ENCODE peak calls at places on chromosome 18, in six cellular contexts. L is astrocyte of the spinal cord, Q is AG10803, Y is fibroblast of mammary gland, G is BE2C, R is H1. Z is an unnamed sample.

GRCh38 chr18:60662491-60662890 is 289.9 kb upstream of the MC4R start:
- DNase-seq in L (no peak), Q (no peak), Y (no peak), G (no peak), R (no peak), Z (no peak)

GRCh38 chr18:49926076-49926745 is 112.9 kb upstream of the ACAA2 start:
- DNase-seq in L (no peak), Q (no peak), Y (peak), G (no peak), R (no peak), Z (no peak)

GRCh38 chr18:26190506-26190905 is 35.7 kb upstream of the TAF4B start:
- DNase-seq in L (no peak), Q (no peak), Y (no peak), G (no peak), R (no peak), Z (no peak)

GRCh38 chr18:27604583-27604982 is 419.5 kb upstream of the CHST9 start:
- DNase-seq in L (peak), Q (no peak), Y (peak), G (no peak), R (no peak), Z (no peak)

GRCh38 chr18:51227660-51228059 is 30.2 kb upstream of the MEX3C start:
- DNase-seq in L (no peak), Q (no peak), Y (no peak), G (no peak), R (no peak), Z (no peak)

GRCh38 chr18:21550510-21550970 is 50.0 kb downstream of the ESCO1 start:
- DNase-seq in L (no peak), Q (no peak), Y (no peak), G (no peak), R (no peak), Z (no peak)

GRCh38 chr18:858016-858415 is 46.0 kb upstream of the YES1 start:
- DNase-seq in L (no peak), Q (no peak), Y (no peak), G (no peak), R (no peak), Z (no peak)

GRCh38 chr18:62957885-62958472 is 242.6 kb downstream of the PHLPP1 start:
- DNase-seq in L (no peak), Q (peak), Y (peak), G (peak), R (peak), Z (peak)

GRCh38 chr18:70576281-70577022 is 287.6 kb downstream of the SOCS6 start:
- DNase-seq in L (no peak), Q (no peak), Y (no peak), G (no peak), R (no peak), Z (no peak)

GRCh38 chr18:70577023-70577420 is 288.2 kb downstream of the SOCS6 start:
- DNase-seq in L (no peak), Q (no peak), Y (no peak), G (no peak), R (no peak), Z (no peak)

DNA sequence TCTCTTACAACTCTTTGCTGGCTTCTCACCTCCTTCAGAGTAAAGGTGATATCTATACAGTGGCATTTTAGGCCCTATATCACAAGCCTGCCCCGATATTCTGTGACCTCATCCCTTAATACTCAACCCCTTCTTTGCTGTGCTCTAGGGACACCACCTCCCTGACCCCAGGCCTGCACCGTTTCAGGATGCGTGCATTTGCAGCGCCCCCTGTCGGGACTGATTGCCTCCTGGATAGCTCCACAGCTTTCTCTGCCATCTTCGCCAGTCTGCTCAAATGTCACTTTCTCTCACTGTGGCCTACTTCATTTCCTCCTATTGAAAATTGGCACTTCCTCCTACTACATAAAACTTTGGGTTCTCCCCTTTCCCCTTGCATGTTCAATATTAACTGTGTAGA is 289.6 kb downstream of the SOCS6 start:
- DNase-seq in L (no peak), Q (no peak), Y (no peak), G (no peak), R (peak), Z (peak)
- TF ChIP-seq CTCF in L (no peak), Q (no peak), Y (no peak), G (peak), R (no peak), Z (peak)

GRCh38 chr18:10442551-10442971 is 11.9 kb upstream of the APCDD1 start:
- DNase-seq in L (no peak), Q (peak), Y (no peak), G (no peak), R (no peak), Z (no peak)
- TF ChIP-seq CTCF in L (peak), Q (peak), Y (no peak), G (no peak), R (no peak), Z (no peak)

GRCh38 chr18:3923750-3924149 is 473.8 kb downstream of the TGIF1 start:
- DNase-seq in L (peak), Q (peak), Y (peak), G (no peak), R (no peak), Z (no peak)
- TF ChIP-seq CTCF in L (no peak), Q (no peak), Y (no peak), G (no peak), R (no peak), Z (no peak)

GRCh38 chr18:59621027-59621426 is 76.2 kb downstream of the CCBE1 start:
- DNase-seq in L (no peak), Q (no peak), Y (peak), G (no peak), R (peak), Z (no peak)

GRCh38 chr18:59623456-59624383 is 73.5 kb downstream of the CCBE1 start:
- DNase-seq in L (peak), Q (peak), Y (peak), G (no peak), R (no peak), Z (no peak)

GRCh38 chr18:59620381-59620780 is 76.8 kb downstream of the CCBE1 start:
- DNase-seq in L (no peak), Q (no peak), Y (no peak), G (no peak), R (no peak), Z (no peak)

GRCh38 chr18:59627414-59627813 is 69.8 kb downstream of the CCBE1 start:
- DNase-seq in L (no peak), Q (no peak), Y (no peak), G (no peak), R (no peak), Z (no peak)

GRCh38 chr18:59624384-59624760 is 72.9 kb downstream of the CCBE1 start:
- DNase-seq in L (no peak), Q (peak), Y (peak), G (no peak), R (no peak), Z (no peak)
- TF ChIP-seq CTCF in L (no peak), Q (no peak), Y (no peak), G (no peak), R (no peak), Z (no peak)

GRCh38 chr18:4126939-4127338 is 328.2 kb downstream of the DLGAP1 start:
- DNase-seq in L (no peak), Q (no peak), Y (no peak), G (no peak), R (no peak), Z (no peak)

GRCh38 chr18:4125246-4125938 is 329.7 kb downstream of the DLGAP1 start:
- DNase-seq in L (peak), Q (peak), Y (peak), G (no peak), R (no peak), Z (peak)

GRCh38 chr18:4125939-4126250 is 329.2 kb downstream of the DLGAP1 start:
- DNase-seq in L (no peak), Q (no peak), Y (no peak), G (no peak), R (no peak), Z (no peak)

GRCh38 chr18:4134691-4135090 is 320.4 kb downstream of the DLGAP1 start:
- DNase-seq in L (no peak), Q (no peak), Y (no peak), G (no peak), R (no peak), Z (no peak)

DNA sequence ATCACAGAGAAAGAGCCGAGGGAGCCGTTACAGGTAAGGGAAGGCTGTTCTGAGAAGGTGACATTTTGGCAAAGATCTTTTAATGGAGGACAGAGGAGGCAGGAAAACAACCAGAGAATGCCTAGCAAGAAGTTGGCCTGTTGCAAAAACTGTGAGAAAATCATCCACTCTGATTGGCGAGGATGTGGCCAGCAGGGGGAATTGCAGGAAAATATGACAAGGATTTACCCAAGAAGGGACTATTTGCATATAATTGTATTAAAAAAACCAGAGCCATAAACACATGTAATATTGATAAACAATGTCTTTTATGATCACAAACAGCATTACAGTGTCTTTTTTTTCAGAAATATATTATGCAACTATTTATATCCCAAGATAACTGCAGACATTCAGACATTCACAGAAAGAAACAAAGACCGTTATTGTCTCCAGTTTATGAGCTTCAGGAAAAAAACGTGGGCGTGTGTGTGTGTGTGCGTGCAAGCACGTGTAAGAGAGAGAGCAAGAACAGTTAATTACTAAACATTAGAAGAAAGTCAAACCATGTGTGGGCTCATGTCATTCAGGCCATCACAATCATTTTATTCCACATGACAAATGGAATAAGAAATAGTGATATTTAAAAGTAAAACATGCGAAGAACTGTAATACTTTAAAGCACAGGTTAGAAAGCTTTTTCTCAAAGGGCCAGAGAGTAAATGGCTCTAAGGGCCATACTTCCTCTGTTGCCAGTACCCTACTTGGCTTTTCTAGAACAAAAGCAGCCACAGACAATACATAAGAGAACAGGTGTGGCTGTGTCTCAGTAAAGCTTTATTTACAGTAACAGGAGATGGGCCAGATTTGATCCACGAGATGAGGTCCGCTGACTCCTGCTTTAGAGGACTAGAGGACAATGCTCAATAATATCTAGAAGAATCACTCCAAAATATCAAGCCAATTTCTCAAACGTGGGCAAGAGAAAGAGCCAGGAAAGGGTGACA is 324.1 kb downstream of the DLGAP1 start:
- DNase-seq in L (no peak), Q (no peak), Y (no peak), G (no peak), R (no peak), Z (no peak)
- TF ChIP-seq CTCF in L (no peak), Q (no peak), Y (no peak), G (no peak), R (no peak), Z (peak)

DNA sequence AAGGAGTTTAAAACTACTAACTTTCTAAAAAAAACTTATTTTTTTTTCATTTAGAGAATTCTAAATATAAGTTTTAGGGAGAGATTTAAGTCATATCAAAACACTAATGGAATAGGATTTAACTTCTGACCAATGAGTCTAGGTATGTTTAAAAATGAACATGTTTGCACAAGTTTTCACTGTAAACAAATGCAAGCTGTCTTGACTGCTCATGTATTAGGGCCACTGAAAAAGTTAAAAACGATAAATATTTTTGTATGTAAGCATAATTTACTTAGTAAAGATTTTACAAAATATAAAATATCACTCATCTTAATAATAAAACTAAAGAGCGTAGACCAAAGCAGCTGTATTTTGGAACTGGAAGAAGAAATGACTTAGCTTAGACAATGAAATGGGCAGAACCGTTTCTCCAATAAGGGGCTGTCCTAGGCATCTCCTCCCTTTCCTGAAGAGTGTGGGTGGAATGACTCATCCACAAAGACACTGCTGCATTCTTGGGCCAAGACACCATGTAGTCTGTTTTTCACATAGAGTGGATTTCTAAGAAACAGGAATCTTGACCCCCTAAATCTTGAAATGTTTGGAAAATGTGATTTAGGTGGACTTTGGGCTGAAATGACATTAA is 118.8 kb downstream of the MEP1B start:
- DNase-seq in L (peak), Q (peak), Y (peak), G (no peak), R (no peak), Z (no peak)
- TF ChIP-seq CTCF in L (no peak), Q (no peak), Y (no peak), G (no peak), R (no peak), Z (no peak)

GRCh38 chr18:55320399-55321255 is 267.4 kb downstream of the TCF4 start:
- DNase-seq in L (peak), Q (peak), Y (peak), G (no peak), R (no peak), Z (no peak)

GRCh38 chr18:55321268-55322175 is 266.5 kb downstream of the TCF4 start:
- DNase-seq in L (peak), Q (peak), Y (peak), G (peak), R (peak), Z (peak)

GRCh38 chr18:55324166-55324565 is 263.8 kb downstream of the TCF4 start:
- DNase-seq in L (no peak), Q (no peak), Y (no peak), G (no peak), R (no peak), Z (no peak)

GRCh38 chr18:55323051-55323994 is 264.7 kb downstream of the TCF4 start:
- DNase-seq in L (peak), Q (peak), Y (peak), G (no peak), R (no peak), Z (no peak)

DNA sequence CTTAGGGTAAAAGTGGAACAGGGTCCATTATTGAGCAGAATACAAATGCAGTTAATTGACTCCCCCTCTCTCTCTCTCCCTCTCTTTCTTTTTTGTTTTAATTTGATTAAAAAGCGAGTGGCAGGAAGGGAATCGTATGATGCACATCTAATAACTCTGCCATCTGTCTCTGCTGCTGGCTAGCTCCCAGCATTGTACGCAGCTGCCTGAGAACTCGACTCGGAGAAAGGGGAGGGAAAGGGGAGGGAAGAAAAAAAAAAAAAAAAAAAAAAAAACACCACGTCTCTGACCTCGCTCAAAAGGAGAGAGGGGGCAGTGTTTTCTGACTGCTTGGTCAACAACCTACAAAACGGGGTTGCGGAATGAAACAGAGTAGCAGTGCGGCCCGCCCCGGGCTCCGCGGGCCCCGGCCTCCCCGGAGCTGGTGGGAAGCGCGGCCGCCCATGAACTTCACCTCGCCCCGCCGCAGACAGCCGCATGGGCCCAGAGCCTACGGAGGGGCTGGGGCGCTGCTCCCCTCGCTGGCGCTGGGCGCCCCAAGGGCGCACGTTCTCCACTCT is 265.7 kb downstream of the TCF4 start:
- DNase-seq in L (peak), Q (peak), Y (peak), G (peak), R (peak), Z (peak)
- TF ChIP-seq CTCF in L (no peak), Q (peak), Y (peak), G (peak), R (peak), Z (no peak)